ENCODE peak calls at places on chromosomes 1 and 21, in six cellular contexts. G, U, Y, C, N and H are unnamed samples.

GRCh38 chr1:219227731-219228419 is 54.2 kb downstream of the LYPLAL1 start:
- DNase-seq in G (no peak), U (no peak), Y (no peak), C (no peak), N (no peak), H (no peak)

GRCh38 chr1:197170538-197170937 is 24.1 kb upstream of the ASPM start:
- DNase-seq in G (no peak), U (no peak), Y (no peak), C (no peak), N (no peak), H (no peak)

GRCh38 chr1:14392161-14392886 is 206.2 kb upstream of the KAZN start:
- DNase-seq in G (no peak), U (no peak), Y (no peak), C (no peak), N (no peak), H (no peak)

GRCh38 chr1:188269956-188270355 is 1441.2 kb downstream of the PLA2G4A start:
- DNase-seq in G (no peak), U (no peak), Y (no peak), C (no peak), N (no peak), H (no peak)

GRCh38 chr1:20223106-20223505 is 36.8 kb upstream of the PLA2G2C start:
- DNase-seq in G (no peak), U (no peak), Y (no peak), C (no peak), N (no peak), H (no peak)

GRCh38 chr1:1373051-1373450 is 2.0 kb downstream of the AURKAIP1 start:
- DNase-seq in G (no peak), U (no peak), Y (no peak), C (no peak), N (no peak), H (no peak)

GRCh38 chr1:111769517-111770146 is 13.9 kb downstream of the DDX20 start:
- DNase-seq in G (peak), U (no peak), Y (no peak), C (peak), N (peak), H (peak)

GRCh38 chr1:106063510-106063909 is 993.0 kb upstream of the PRMT6 start:
- DNase-seq in G (no peak), U (no peak), Y (no peak), C (no peak), N (no peak), H (no peak)

GRCh38 chr1:202086579-202087350 is 36.0 kb upstream of the GPR37L1 start:
- DNase-seq in G (no peak), U (peak), Y (no peak), C (peak), N (no peak), H (peak)

GRCh38 chr1:202221911-202222909 is 28.6 kb downstream of the LGR6 start:
- DNase-seq in G (no peak), U (no peak), Y (no peak), C (peak), N (no peak), H (no peak)

GRCh38 chr1:38625939-38626338 is 233.6 kb downstream of the RRAGC start:
- DNase-seq in G (no peak), U (no peak), Y (no peak), C (no peak), N (no peak), H (no peak)

GRCh38 chr1:218304281-218305039 is 19.4 kb downstream of the RRP15 start:
- DNase-seq in G (no peak), U (no peak), Y (no peak), C (peak), N (peak), H (no peak)

GRCh38 chr1:80410233-80410632 is 1390.5 kb upstream of the ADGRL2 start:
- DNase-seq in G (no peak), U (no peak), Y (no peak), C (no peak), N (no peak), H (no peak)

GRCh38 chr1:67536957-67537646 is 106.9 kb upstream of the SERBP1 start:
- DNase-seq in G (no peak), U (no peak), Y (no peak), C (no peak), N (no peak), H (no peak)

GRCh38 chr1:110593905-110594304 is 12.3 kb downstream of the KCNA2 start:
- DNase-seq in G (no peak), U (no peak), Y (no peak), C (peak), N (no peak), H (no peak)

GRCh38 chr21:46648539-46648938 is 13.1 kb downstream of the PRMT2 start:
- DNase-seq in G (no peak), U (no peak), Y (no peak), C (no peak), N (no peak), H (no peak)

GRCh38 chr1:1907098-1907736 is 7.8 kb upstream of the CALML6 start:
- DNase-seq in G (peak), U (no peak), Y (no peak), C (peak), N (peak), H (no peak)

GRCh38 chr1:116334868-116335649 is 38.0 kb upstream of the ATP1A1 start:
- DNase-seq in G (no peak), U (no peak), Y (no peak), C (no peak), N (peak), H (peak)

GRCh38 chr1:92916899-92917298 is 44.4 kb downstream of the DIPK1A start:
- DNase-seq in G (no peak), U (no peak), Y (no peak), C (no peak), N (peak), H (no peak)

GRCh38 chr21:45260191-45260795 is 27.4 kb downstream of the POFUT2 start:
- DNase-seq in G (no peak), U (no peak), Y (no peak), C (no peak), N (no peak), H (no peak)

GRCh38 chr1:173477286-173478098 is at the start of gene PRDX6:
- DNase-seq in G (peak), U (no peak), Y (peak), C (peak), N (no peak), H (peak)

GRCh38 chr1:108080448-108080847 is 115.5 kb upstream of the VAV3 start:
- DNase-seq in G (no peak), U (no peak), Y (no peak), C (no peak), N (no peak), H (no peak)

GRCh38 chr1:21254335-21254951 is 35.8 kb downstream of the ECE1 start:
- DNase-seq in G (no peak), U (peak), Y (no peak), C (peak), N (no peak), H (no peak)

GRCh38 chr1:63073530-63074306 is 248.6 kb upstream of the FOXD3 start:
- DNase-seq in G (no peak), U (no peak), Y (no peak), C (no peak), N (peak), H (peak)